ENCODE peak calls at places on chromosomes 13 and 19, in four cellular contexts. C, V, F and T are unnamed samples.

GRCh38 chr13:106491463-106491862 is 44.0 kb downstream of the EFNB2 start:
- DNase-seq in C (no peak), V (no peak), F (no peak), T (no peak)

GRCh38 chr19:55700813-55701212 is 25.8 kb downstream of the EPN1 start:
- DNase-seq in C (no peak), V (no peak), F (no peak), T (peak)

GRCh38 chr13:30907167-30907761 is 1.2 kb downstream of the MEDAG start:
- DNase-seq in C (peak), V (no peak), F (peak), T (no peak)

GRCh38 chr19:41530761-41531301 is 45.1 kb upstream of the CEACAM21 start:
- DNase-seq in C (no peak), V (no peak), F (peak), T (no peak)

GRCh38 chr19:8585894-8586750 is 8.9 kb upstream of the MYO1F start:
- DNase-seq in C (no peak), V (no peak), F (no peak), T (no peak)

GRCh38 chr19:28397311-28397710 is 815.6 kb downstream of the UQCRFS1 start:
- DNase-seq in C (no peak), V (no peak), F (no peak), T (no peak)

GRCh38 chr13:97310809-97311436 is 88.8 kb downstream of the MBNL2 start:
- DNase-seq in C (no peak), V (no peak), F (no peak), T (no peak)

GRCh38 chr13:79290595-79291244 is 115.3 kb downstream of the RBM26 start:
- DNase-seq in C (no peak), V (no peak), F (no peak), T (no peak)

GRCh38 chr13:87884874-87885273 is 213.7 kb downstream of the SLITRK5 start:
- DNase-seq in C (peak), V (no peak), F (no peak), T (no peak)

GRCh38 chr19:28126499-28126898 is 1086.5 kb downstream of the UQCRFS1 start:
- DNase-seq in C (no peak), V (no peak), F (no peak), T (no peak)

GRCh38 chr13:51726446-51727185 is 77.3 kb downstream of the DHRS12 start:
- DNase-seq in C (peak), V (no peak), F (no peak), T (no peak)

GRCh38 chr13:110442946-110443632 is 118.4 kb downstream of the RAB20 start:
- DNase-seq in C (peak), V (no peak), F (no peak), T (no peak)

GRCh38 chr19:27776020-27776419 is 1436.9 kb downstream of the UQCRFS1 start:
- DNase-seq in C (peak), V (no peak), F (no peak), T (no peak)

GRCh38 chr13:76790519-76791289 is 95.5 kb downstream of the KCTD12 start:
- DNase-seq in C (no peak), V (no peak), F (no peak), T (no peak)

GRCh38 chr19:36152886-36153525 is 759 bp upstream of the COX7A1 start:
- DNase-seq in C (no peak), V (no peak), F (no peak), T (no peak)

GRCh38 chr19:35505956-35506355 is 7.5 kb downstream of the DMKN start:
- DNase-seq in C (no peak), V (no peak), F (no peak), T (no peak)

GRCh38 chr19:13804830-13805683 is 9.8 kb downstream of the ZSWIM4 start:
- DNase-seq in C (no peak), V (no peak), F (no peak), T (no peak)

GRCh38 chr19:30089086-30089665 is 147.1 kb downstream of the URI1 start:
- DNase-seq in C (no peak), V (no peak), F (no peak), T (peak)

GRCh38 chr19:19385900-19386339 is 19.6 kb upstream of the GATAD2A start:
- DNase-seq in C (no peak), V (no peak), F (peak), T (peak)

GRCh38 chr19:45215391-45216191 is 29.6 kb downstream of the EXOC3L2 start:
- DNase-seq in C (no peak), V (no peak), F (no peak), T (no peak)

DNA sequence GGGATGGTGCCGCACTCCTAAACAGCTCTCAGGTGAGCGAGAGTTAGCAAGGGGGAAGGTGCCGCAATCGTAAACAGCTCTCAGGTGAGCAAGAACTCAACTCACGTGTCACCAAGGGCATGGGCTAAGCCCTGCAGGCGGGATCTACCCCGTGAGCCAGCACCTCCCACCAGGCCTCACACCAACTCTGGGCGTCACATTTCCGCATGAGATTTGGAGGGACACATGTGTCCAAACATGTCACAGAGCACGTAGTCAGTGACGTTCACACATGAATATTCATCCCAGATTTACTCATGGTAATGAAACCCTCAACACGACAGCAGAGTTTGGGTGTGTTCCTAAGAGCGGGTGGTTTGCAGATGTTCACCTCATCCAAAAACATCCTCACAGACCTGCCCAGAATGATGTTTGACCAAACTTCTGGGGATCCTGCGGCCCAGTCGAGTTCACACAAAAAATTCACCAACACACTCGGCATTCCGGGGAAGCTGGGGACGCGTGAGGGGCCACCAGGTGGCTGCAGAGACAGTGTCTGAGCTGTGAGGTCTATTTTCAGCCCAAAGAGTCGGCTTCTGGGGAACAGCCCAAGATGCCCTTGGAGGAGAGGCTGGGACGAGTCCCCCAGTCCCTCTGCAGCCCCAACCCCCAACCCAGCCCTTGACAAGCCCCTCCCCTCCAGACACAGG is 19.6 kb downstream of the C2CD4C start:
- DNase-seq in C (no peak), V (no peak), F (no peak), T (peak)
- TF ChIP-seq CTCF in C (no peak), V (no peak), F (no peak), T (no peak)

GRCh38 chr13:73825143-73825542 is 309.1 kb downstream of the KLF12 start:
- DNase-seq in C (no peak), V (no peak), F (no peak), T (no peak)

GRCh38 chr13:73819711-73820110 is 314.5 kb downstream of the KLF12 start:
- DNase-seq in C (no peak), V (no peak), F (no peak), T (no peak)

GRCh38 chr13:73820688-73821087 is 313.5 kb downstream of the KLF12 start:
- DNase-seq in C (no peak), V (no peak), F (no peak), T (no peak)

GRCh38 chr13:73820285-73820684 is 313.9 kb downstream of the KLF12 start:
- DNase-seq in C (no peak), V (no peak), F (no peak), T (no peak)

DNA sequence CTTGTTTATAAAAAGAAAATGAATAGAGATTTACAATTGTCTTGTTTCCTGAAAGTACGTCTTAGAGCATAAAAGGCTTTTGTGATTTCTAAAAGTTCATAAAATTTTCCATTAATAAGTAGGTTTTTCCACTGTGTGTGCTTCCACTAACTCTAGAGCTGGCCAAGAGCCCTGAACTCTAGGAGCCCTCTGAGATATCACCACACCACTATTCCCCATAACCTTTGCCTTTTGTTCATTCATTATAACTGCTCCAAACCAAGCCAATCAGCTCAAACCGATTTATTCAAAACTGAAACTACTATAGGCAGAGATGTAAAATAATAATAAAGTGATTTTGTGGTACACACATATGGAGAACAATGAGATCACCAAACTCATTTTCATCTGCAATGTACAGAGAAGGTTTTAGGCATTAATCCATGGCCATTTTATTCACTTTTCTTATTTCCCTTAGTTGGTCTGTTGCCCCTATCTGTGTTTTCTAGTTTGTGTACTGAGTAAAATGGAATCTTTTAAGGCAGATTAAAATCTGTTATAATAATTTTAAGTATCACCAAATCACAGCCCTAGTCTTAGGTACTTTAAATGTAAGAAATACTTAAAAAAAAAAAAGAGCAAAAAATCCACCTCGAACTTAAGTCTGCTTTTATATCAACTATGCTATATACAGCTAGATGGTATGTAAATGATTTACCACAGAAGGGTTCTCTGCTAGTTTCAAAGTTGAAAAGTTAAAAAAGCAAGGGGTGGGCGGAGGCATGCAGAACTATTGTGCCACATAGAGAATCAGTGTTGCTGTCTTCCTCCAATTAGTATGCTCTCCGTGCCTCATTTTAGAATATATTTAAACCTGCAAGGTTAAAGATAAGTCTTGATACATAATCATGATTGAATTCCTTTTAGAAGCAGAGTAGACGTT is 311.3 kb downstream of the KLF12 start:
- DNase-seq in C (no peak), V (no peak), F (no peak), T (no peak)
- TF ChIP-seq CTCF in C (no peak), V (no peak), F (no peak), T (no peak)

GRCh38 chr19:12400618-12401502 is at the start of gene ZNF799:
- DNase-seq in C (peak), V (peak), F (peak), T (peak)
- TF ChIP-seq CTCF in C (no peak), V (peak), F (no peak), T (peak)

DNA sequence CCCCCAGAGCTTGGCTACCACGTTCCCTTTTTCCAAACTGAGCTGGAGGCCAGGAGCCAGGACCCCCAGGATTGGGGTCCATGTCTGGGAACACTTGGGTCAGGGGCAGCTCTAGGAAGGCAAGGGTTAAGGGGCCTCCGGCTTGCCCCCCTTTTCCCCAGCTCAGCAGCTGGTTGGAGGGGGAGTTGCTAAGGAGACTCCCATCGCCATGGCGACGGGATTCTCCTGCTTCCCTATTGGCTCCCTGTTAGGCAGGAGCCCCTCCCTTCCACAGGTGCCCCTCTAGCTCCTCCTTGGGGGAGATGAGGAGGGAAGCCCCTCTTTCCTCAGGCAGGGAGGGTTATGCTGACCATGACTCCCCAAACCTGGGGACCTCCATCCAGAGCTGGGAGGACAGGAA is 33.9 kb downstream of the PDE4A start:
- DNase-seq in C (no peak), V (no peak), F (no peak), T (no peak)
- TF ChIP-seq CTCF in C (no peak), V (no peak), F (no peak), T (no peak)

DNA sequence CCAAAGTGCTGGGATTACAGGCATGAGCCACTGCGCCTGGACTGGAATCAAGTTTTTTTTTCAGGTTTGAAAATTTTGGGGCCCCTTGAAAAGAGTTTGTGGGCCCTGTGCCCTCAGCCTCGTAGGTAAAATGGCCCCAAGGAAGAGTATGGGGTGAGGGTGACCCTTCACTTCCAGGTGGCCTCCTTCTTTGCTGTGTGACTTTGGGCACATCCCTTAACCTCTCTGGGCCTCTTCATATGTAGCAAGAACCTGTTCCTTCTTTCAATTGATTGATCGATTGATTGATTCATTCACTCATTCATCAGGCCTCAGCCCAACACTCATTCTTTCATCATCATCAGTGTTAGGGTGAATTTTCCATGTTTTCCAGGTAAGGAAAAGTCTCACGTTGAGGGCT is 3.4 kb upstream of the TMEM221 start:
- DNase-seq in C (no peak), V (no peak), F (no peak), T (no peak)
- TF ChIP-seq CTCF in C (no peak), V (no peak), F (no peak), T (no peak)

GRCh38 chr19:2739602-2740313 is at the start of gene SLC39A3:
- DNase-seq in C (peak), V (peak), F (peak), T (peak)
- TF ChIP-seq CTCF in C (peak), V (peak), F (no peak), T (peak)

DNA sequence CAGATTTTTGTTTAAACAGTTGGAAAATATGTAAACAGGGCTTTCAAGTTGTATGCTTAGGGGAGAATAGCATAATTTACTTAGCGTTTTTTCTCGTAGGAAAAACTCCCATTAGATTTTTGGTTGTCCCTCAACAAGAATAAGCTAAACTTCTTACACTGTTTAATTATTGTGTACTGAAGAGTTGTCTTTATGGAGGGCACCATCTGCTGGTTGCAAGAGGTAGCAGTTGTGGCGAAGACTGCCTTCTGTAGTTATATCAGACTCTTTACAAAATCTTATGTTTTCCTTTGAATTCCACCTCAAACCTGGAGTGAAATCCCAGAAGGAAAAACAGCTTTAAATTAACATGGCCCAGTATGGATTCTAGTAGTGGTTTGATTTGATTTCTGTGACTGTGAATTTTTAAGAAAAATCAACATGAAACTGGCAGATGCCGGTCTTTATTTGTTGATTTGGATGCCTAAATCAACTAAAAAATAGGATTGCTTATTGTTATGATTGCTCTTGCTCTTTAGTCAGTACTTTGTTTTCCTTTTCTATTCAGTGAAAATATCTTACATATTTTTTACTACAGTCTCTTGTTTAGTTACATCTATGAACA is 53.4 kb downstream of the PDS5B start:
- DNase-seq in C (peak), V (no peak), F (no peak), T (no peak)
- TF ChIP-seq CTCF in C (peak), V (peak), F (peak), T (peak)

DNA sequence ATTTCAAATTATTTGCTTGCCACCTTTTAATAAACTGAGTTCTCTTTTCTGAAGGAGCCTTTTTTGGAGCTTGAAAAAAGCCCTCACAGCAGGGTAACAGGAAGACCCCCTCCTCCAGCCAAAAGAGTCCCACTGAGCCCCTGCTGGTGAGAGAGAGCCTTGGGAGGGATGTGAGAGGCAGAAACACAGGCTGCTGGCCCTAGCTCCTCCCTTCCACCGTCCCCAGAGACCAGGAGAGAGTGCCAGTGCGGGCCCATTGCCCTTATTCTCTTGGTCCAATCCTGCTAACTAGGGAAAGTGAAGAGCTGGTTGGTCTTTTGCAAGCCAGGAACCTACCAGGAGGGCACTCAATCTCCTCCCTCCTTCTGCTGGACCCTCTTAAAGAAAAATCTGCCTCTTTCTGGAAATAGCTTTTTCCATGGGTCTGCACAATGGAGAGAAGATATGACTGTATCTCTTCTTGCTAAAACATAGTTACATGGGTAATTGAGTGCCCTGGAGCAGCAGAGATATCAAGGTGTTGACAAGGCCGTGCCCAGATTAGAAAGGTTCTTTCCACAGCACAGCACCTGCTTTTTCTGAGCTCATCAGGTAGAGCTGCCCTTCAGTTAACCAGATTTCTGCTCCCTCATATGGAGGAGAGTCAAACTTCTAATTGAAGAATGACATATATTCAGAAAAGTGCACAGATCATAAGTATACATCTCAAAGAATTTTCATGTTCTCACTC is 113.9 kb downstream of the LRCH1 start:
- DNase-seq in C (no peak), V (no peak), F (no peak), T (no peak)
- TF ChIP-seq CTCF in C (no peak), V (no peak), F (no peak), T (no peak)

GRCh38 chr19:49916839-49917733 is 11.9 kb upstream of the ATF5 start:
- DNase-seq in C (no peak), V (no peak), F (no peak), T (no peak)
- TF ChIP-seq CTCF in C (peak), V (no peak), F (no peak), T (peak)

GRCh38 chr19:1418951-1419735 is 11.8 kb downstream of the DAZAP1 start:
- DNase-seq in C (no peak), V (no peak), F (no peak), T (no peak)

GRCh38 chr19:1416014-1416841 is 8.8 kb downstream of the DAZAP1 start:
- DNase-seq in C (no peak), V (no peak), F (no peak), T (peak)

GRCh38 chr19:1417681-1418493 is 10.5 kb downstream of the DAZAP1 start:
- DNase-seq in C (no peak), V (no peak), F (no peak), T (no peak)

GRCh38 chr19:1418494-1418775 is 11.0 kb downstream of the DAZAP1 start:
- DNase-seq in C (no peak), V (no peak), F (no peak), T (no peak)

GRCh38 chr19:1417145-1417544 is 9.8 kb downstream of the DAZAP1 start:
- DNase-seq in C (peak), V (no peak), F (no peak), T (no peak)
- TF ChIP-seq CTCF in C (no peak), V (no peak), F (no peak), T (no peak)